ENCODE peak calls at places on chromosomes 4 and X, in six cellular contexts. L, Z, Q, T, K and C are unnamed samples.

GRCh38 chr4:7103599-7104365 is 35.9 kb upstream of the GRPEL1 start:
- DNase-seq in L (peak; percentile 51), Z (no peak), Q (peak; percentile 86), T (no peak), K (peak; percentile 52), C (no peak)

GRCh38 chr4:17780461-17781071 is 855 bp downstream of the FAM184B start:
- DNase-seq in L (no peak), Z (no peak), Q (no peak), T (no peak), K (no peak), C (no peak)

GRCh38 chrX:27882695-27883094 is 74.9 kb downstream of the MAGEB10 start:
- DNase-seq in L (no peak), Z (no peak), Q (no peak), T (no peak), K (no peak), C (no peak)

GRCh38 chr4:18756661-18757060 is 735.1 kb upstream of the LCORL start:
- DNase-seq in L (no peak), Z (no peak), Q (no peak), T (no peak), K (no peak), C (no peak)

GRCh38 chr4:82284475-82284857 is 89.3 kb downstream of the HNRNPD start:
- DNase-seq in L (no peak), Z (no peak), Q (no peak), T (no peak), K (peak; percentile 3), C (no peak)

GRCh38 chr4:68359508-68359907 is 9.6 kb upstream of the YTHDC1 start:
- DNase-seq in L (no peak), Z (no peak), Q (no peak), T (no peak), K (no peak), C (no peak)

GRCh38 chr4:183348706-183349659 is 26.8 kb upstream of the CLDN24 start:
- DNase-seq in L (peak; percentile 47), Z (peak; percentile 83), Q (no peak), T (no peak), K (peak; percentile 76), C (peak; percentile 28)

GRCh38 chr4:28490669-28491068 is 1630.0 kb downstream of the STIM2 start:
- DNase-seq in L (no peak), Z (no peak), Q (no peak), T (no peak), K (no peak), C (no peak)

GRCh38 chrX:8748855-8749254 is 16.9 kb upstream of the ANOS1 start:
- DNase-seq in L (peak; percentile 39), Z (peak; percentile 19), Q (no peak), T (no peak), K (peak; percentile 22), C (peak; percentile 39)

GRCh38 chr4:1748465-1748995 is 27.2 kb downstream of the TACC3 start:
- DNase-seq in L (peak; percentile 71), Z (peak; percentile 90), Q (peak; percentile 59), T (no peak), K (peak; percentile 58), C (peak; percentile 92)

GRCh38 chrX:115452256-115452655 is 108.7 kb upstream of the PLS3 start:
- DNase-seq in L (no peak), Z (no peak), Q (no peak), T (no peak), K (peak; percentile 35), C (no peak)

GRCh38 chr4:47032405-47033106 is 1.2 kb downstream of the GABRB1 start:
- DNase-seq in L (peak; percentile 30), Z (peak; percentile 10), Q (peak; percentile 37), T (no peak), K (peak; percentile 38), C (peak; percentile 60)

GRCh38 chr4:41213563-41214157 is 682 bp downstream of the APBB2 start:
- DNase-seq in L (no peak), Z (no peak), Q (no peak), T (no peak), K (peak; percentile 37), C (no peak)

GRCh38 chrX:111662314-111662713 is 18.7 kb upstream of the ALG13 start:
- DNase-seq in L (no peak), Z (no peak), Q (no peak), T (no peak), K (no peak), C (peak; percentile 4)

GRCh38 chr4:82043809-82044137 is 330.0 kb downstream of the HNRNPD start:
- DNase-seq in L (no peak), Z (no peak), Q (no peak), T (no peak), K (no peak), C (no peak)

GRCh38 chr4:176102414-176102813 is 36.8 kb downstream of the WDR17 start:
- DNase-seq in L (no peak), Z (no peak), Q (no peak), T (no peak), K (no peak), C (no peak)

GRCh38 chr4:40256329-40256728 is 59.5 kb downstream of the RHOH start:
- DNase-seq in L (no peak), Z (no peak), Q (no peak), T (no peak), K (no peak), C (no peak)

GRCh38 chr4:99722662-99723061 is 65.0 kb upstream of the C4orf54 start:
- DNase-seq in L (no peak), Z (peak; percentile 10), Q (no peak), T (no peak), K (no peak), C (no peak)

GRCh38 chrX:9824554-9824953 is 38.3 kb downstream of the SHROOM2 start:
- DNase-seq in L (no peak), Z (no peak), Q (peak; percentile 28), T (no peak), K (no peak), C (no peak)

GRCh38 chrX:22406332-22406731 is 133.6 kb downstream of the CBLL2 start:
- DNase-seq in L (no peak), Z (no peak), Q (no peak), T (no peak), K (peak; percentile 65), C (no peak)

GRCh38 chr4:153937289-153937688 is 148.4 kb upstream of the SFRP2 start:
- DNase-seq in L (no peak), Z (peak; percentile 7), Q (no peak), T (no peak), K (no peak), C (no peak)

GRCh38 chrX:67570839-67571238 is 27.0 kb downstream of the AR start:
- DNase-seq in L (no peak), Z (no peak), Q (no peak), T (no peak), K (no peak), C (no peak)

GRCh38 chr4:176927117-176927516 is 134.4 kb upstream of the VEGFC start:
- DNase-seq in L (no peak), Z (no peak), Q (no peak), T (no peak), K (no peak), C (no peak)

DNA sequence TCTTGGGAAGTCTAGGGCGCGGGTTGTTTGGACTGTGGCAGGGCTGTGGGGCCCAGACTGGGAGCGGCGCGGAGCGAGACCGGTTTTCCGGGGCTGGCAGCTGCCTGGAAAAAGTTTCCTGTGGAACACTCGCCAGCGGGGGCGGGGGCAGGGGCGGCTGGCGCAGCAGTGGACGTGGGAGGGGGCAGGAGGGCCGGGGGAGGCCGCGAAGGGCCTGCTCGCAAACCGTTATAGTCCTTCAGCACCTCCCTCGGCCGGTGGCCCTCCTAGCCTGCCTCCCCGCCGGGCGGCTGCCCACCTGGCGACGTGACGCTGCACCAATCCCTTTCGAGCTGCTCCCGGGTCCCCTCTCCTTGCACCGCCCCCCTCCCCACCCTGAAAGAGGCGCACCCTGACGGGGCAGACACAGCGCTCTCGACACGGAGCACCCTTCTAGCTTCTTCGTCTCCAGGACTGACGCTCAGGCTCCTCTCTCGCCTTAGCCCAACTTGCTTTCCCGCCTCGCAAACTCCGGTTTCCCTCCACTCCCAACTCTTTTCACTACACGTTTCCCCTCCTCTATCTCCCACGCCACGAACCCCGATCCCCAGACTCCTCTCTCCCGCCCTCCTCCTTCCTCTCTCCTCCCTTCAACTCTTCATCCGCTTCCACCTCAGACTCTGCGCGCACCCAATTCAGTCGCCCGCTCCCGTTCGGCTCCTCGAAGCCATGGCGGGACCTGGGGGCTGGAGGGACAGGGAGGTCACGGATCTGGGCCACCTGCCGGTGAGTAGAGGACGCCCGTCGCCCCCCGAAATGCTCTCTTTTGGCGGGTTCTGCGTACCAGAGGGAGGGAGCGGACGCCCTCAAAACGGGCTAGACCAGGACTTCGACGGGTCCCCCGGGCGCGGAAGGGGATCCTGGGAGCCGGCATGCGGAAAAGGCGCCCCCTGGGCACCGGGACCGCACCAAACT is at the start of gene NRK:
- DNase-seq in L (no peak), Z (no peak), Q (no peak), T (no peak), K (peak; percentile 31), C (no peak)
- H3K4me3 ChIP-seq in L (no peak within 1 kb of the TSS), Z (no peak within 1 kb of the TSS), Q (no peak within 1 kb of the TSS), T (no peak within 1 kb of the TSS), K (no peak within 1 kb of the TSS), C (no peak within 1 kb of the TSS)

DNA sequence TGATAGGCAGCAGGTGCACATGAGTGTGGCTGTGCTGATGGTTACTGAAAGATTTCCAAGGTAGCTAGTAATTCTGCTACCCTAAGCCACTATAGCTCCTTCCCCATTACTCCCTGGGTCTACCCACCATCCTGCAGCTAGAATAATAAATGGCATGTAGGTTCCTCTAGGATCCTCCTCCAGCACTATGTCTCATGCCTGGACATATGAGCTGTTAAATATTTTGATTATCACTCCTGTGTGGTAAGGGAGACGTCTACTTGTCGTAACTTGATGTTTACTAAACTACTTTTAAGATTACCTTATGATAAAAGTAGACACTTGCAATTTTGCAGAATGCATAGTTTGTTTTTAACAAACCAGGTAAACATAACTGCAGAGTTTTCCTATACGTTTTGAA is 35.5 kb downstream of the TET2 start:
- DNase-seq in L (no peak), Z (no peak), Q (no peak), T (no peak), K (no peak), C (no peak)
- TF ChIP-seq MYC in L (no peak), Z (no peak), Q (no peak), T (no peak), K (no peak), C (no peak)

GRCh38 chr4:110610940-110611785 is 11.7 kb downstream of the PITX2 start:
- DNase-seq in L (peak; percentile 60), Z (no peak), Q (no peak), T (no peak), K (no peak), C (no peak)
- H3K4me3 ChIP-seq in L (peak overlapping the region; percentile 36), Z (no peak overlapping the region), Q (no peak overlapping the region), T (no peak overlapping the region), K (no peak overlapping the region), C (no peak overlapping the region)

GRCh38 chr4:136653640-136654406 is 878.5 kb downstream of the PCDH18 start:
- DNase-seq in L (no peak), Z (no peak), Q (no peak), T (no peak), K (no peak), C (no peak)

GRCh38 chr4:136651278-136651667 is 881.0 kb downstream of the PCDH18 start:
- DNase-seq in L (no peak), Z (no peak), Q (no peak), T (peak; percentile 23), K (peak; percentile 73), C (no peak)

GRCh38 chr4:136650541-136651277 is 881.6 kb downstream of the PCDH18 start:
- DNase-seq in L (peak; percentile 1), Z (no peak), Q (peak; percentile 2), T (peak; percentile 34), K (peak; percentile 63), C (no peak)

DNA sequence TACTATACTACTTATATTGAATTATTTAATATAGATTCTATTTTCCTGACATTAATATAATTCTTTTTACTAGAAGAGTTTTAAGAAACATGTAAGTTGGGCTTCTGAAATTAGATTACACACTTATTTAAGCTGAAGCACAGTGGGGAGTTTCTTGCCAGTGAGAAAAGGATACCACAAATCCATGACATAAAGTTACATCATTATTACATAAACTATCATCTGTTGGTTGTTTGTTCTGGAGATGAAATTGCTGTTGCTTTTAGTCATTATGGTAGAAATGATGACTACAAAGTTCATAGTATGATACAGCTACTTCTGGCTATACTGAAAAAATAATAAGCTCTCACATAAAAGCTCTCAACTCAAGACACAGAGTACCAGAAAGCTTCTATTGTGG is 880.4 kb downstream of the PCDH18 start:
- DNase-seq in L (no peak), Z (no peak), Q (no peak), T (no peak), K (peak; percentile 17), C (no peak)
- TF ChIP-seq MYC in L (no peak), Z (no peak), Q (no peak), T (no peak), K (no peak), C (no peak)